ENCODE peak calls at places on chromosomes 16 and 17, in six cellular contexts. J is NCI-H510A treated with DMSO at 0.1 percent for 48 hours; W is left ventricle myocardium inferior; T is AG04449; X is GM12865; N is natural killer cell treated with Interleukin-12 subunit alpha and Interleukin-12 subunit beta and Interleukin-15 and Interleukin-18, amount 100 ng/mL, for 72 hours. D is an unnamed sample.

GRCh38 chr17:72038427-72038826 is 82.4 kb upstream of the SOX9 start:
- DNase-seq in W (no peak), T (no peak), N (no peak), J (no peak), X (peak), D (no peak)

GRCh38 chr17:73474370-73474988 is 162.7 kb upstream of the CDC42EP4 start:
- DNase-seq in N (no peak), J (peak), X (no peak), T (no peak), W (peak), D (peak)

GRCh38 chr17:9109933-9110332 is 88.6 kb downstream of the NTN1 start:
- DNase-seq in J (no peak), W (no peak), T (no peak), N (no peak), X (no peak), D (no peak)

GRCh38 chr17:54992797-54993639 is 24.5 kb downstream of the STXBP4 start:
- DNase-seq in J (peak), N (no peak), X (peak), T (no peak), W (no peak), D (no peak)

GRCh38 chr16:71781741-71782140 is 26.9 kb downstream of the AP1G1 start:
- DNase-seq in T (no peak), X (no peak), J (no peak), N (no peak), W (no peak), D (no peak)

GRCh38 chr17:58191259-58191896 is 1.1 kb upstream of the EPX start:
- DNase-seq in W (no peak), N (no peak), T (no peak), J (no peak), X (no peak), D (no peak)

GRCh38 chr17:28746611-28747045 is 2.8 kb downstream of the TRAF4 start:
- DNase-seq in J (peak), N (no peak), T (no peak), W (no peak), X (no peak), D (no peak)

GRCh38 chr16:19166500-19166899 is 1.5 kb upstream of the SYT17 start:
- DNase-seq in W (no peak), J (peak), T (no peak), X (no peak), N (no peak), D (no peak)

GRCh38 chr17:50830994-50831393 is 4.4 kb upstream of the WFIKKN2 start:
- DNase-seq in T (no peak), J (no peak), W (no peak), X (no peak), N (no peak), D (no peak)

GRCh38 chr16:23987443-23987842 is 151.7 kb downstream of the PRKCB start:
- DNase-seq in N (no peak), W (no peak), T (no peak), X (peak), J (no peak), D (no peak)

GRCh38 chr17:7580631-7581554 is 1.5 kb downstream of the CD68 start:
- DNase-seq in J (no peak), W (no peak), T (no peak), X (peak), N (no peak), D (no peak)

GRCh38 chr16:72635104-72635503 is 412.8 kb downstream of the ZFHX3 start:
- DNase-seq in W (no peak), X (peak), T (no peak), N (no peak), J (no peak), D (no peak)

GRCh38 chr16:19419691-19420060 is 2.0 kb downstream of the TMC5 start:
- DNase-seq in J (no peak), T (no peak), N (no peak), W (no peak), X (no peak), D (no peak)

GRCh38 chr16:67936876-67937605 is 391 bp upstream of the PSMB10 start:
- DNase-seq in N (peak), X (peak), J (peak), T (no peak), W (no peak), D (no peak)

GRCh38 chr16:15466886-15467781 is 32.7 kb downstream of the BMERB1 start:
- DNase-seq in W (no peak), N (no peak), X (no peak), J (peak), T (no peak), D (no peak)

GRCh38 chr16:50313596-50314483 is 47.5 kb downstream of the ADCY7 start:
- DNase-seq in X (no peak), T (no peak), W (peak), N (peak), J (no peak), D (no peak)

GRCh38 chr17:75152971-75153853 is 1.1 kb downstream of the JPT1 start:
- DNase-seq in X (peak), W (no peak), N (no peak), T (no peak), J (peak), D (no peak)

GRCh38 chr17:38868968-38869646 is 751 bp upstream of the LASP1 start:
- DNase-seq in X (peak), N (peak), W (peak), J (peak), T (no peak), D (peak)

GRCh38 chr17:1989135-1989534 is 36.0 kb downstream of the RTN4RL1 start:
- DNase-seq in T (peak), W (no peak), X (no peak), N (no peak), J (no peak), D (no peak)

GRCh38 chr16:66176731-66177130 is 189.8 kb upstream of the CDH5 start:
- DNase-seq in N (no peak), W (no peak), J (no peak), T (no peak), X (no peak), D (no peak)

GRCh38 chr17:43517615-43518386 is 28.3 kb downstream of the ETV4 start:
- DNase-seq in X (peak), N (no peak), J (no peak), W (no peak), T (no peak), D (no peak)

GRCh38 chr16:87129771-87130170 is 187.4 kb downstream of the C16orf95 start:
- DNase-seq in X (no peak), N (no peak), T (no peak), J (no peak), W (no peak), D (no peak)

GRCh38 chr17:39920218-39921210 is 2.1 kb upstream of the GSDMB start:
- DNase-seq in W (no peak), X (peak), N (peak), T (no peak), J (no peak), D (no peak)

GRCh38 chr16:68704232-68704867 is 32.7 kb upstream of the CDH1 start:
- DNase-seq in T (no peak), W (peak), X (peak), N (no peak), J (peak), D (peak)

GRCh38 chr17:72373910-72374741 is 253.3 kb downstream of the SOX9 start:
- DNase-seq in N (no peak), W (peak), T (no peak), J (no peak), X (no peak), D (no peak)

GRCh38 chr16:88469615-88470395 is 16.7 kb downstream of the ZFPM1 start:
- DNase-seq in N (no peak), T (no peak), W (no peak), J (no peak), X (no peak), D (no peak)

GRCh38 chr16:78817442-78817829 is 718.0 kb downstream of the WWOX start:
- DNase-seq in T (no peak), X (no peak), W (no peak), J (no peak), N (no peak), D (no peak)

GRCh38 chr17:42180922-42181850 is at the start of gene KCNH4:
- DNase-seq in J (no peak), X (peak), N (peak), T (no peak), W (peak), D (peak)